ENCODE peak calls at places on chromosomes 2 and 18, in seven cellular contexts. V is HCT116, X is IMR-90, E is A549, J is ovary, T is uterus, A is sigmoid colon. N is an unnamed sample.

GRCh38 chr2:120175000-120175581 is 48.1 kb downstream of the TMEM185B start:
- DNase-seq in E (peak), J (no peak), T (peak), V (peak), A (no peak), X (peak), N (peak)

GRCh38 chr2:15355386-15355785 is 205.7 kb downstream of the NBAS start:
- DNase-seq in T (no peak), X (no peak), V (no peak), E (no peak), A (no peak), J (no peak), N (no peak)

GRCh38 chr18:39701839-39702238 is 2136.2 kb upstream of the CELF4 start:
- DNase-seq in X (peak), E (peak), J (no peak), A (no peak), T (no peak), V (peak), N (no peak)

GRCh38 chr2:122156101-122156500 is 400.6 kb downstream of the TSN start:
- DNase-seq in V (no peak), J (no peak), E (no peak), X (no peak), T (no peak), A (no peak), N (no peak)

GRCh38 chr2:9032555-9032954 is 29.1 kb upstream of the MBOAT2 start:
- DNase-seq in E (no peak), V (no peak), A (no peak), X (no peak), J (no peak), T (no peak), N (no peak)

GRCh38 chr2:54233832-54234649 is 22.0 kb downstream of the TSPYL6 start:
- DNase-seq in E (no peak), X (no peak), T (no peak), V (no peak), J (no peak), A (no peak), N (no peak)

GRCh38 chr2:147398301-147398700 is 446.5 kb upstream of the ACVR2A start:
- DNase-seq in E (no peak), X (no peak), J (no peak), T (no peak), A (no peak), V (no peak), N (no peak)

GRCh38 chr2:40384714-40385113 is 67.2 kb downstream of the SLC8A1 start:
- DNase-seq in J (no peak), X (peak), T (no peak), A (no peak), E (no peak), V (no peak), N (no peak)

GRCh38 chr2:98634406-98635092 is 26.2 kb downstream of the UNC50 start:
- DNase-seq in T (no peak), V (peak), X (no peak), E (peak), A (no peak), J (no peak), N (no peak)

GRCh38 chr2:135745545-135745944 is 3.9 kb downstream of the UBXN4 start:
- DNase-seq in V (no peak), T (no peak), A (no peak), X (peak), E (no peak), J (no peak), N (peak)

DNA sequence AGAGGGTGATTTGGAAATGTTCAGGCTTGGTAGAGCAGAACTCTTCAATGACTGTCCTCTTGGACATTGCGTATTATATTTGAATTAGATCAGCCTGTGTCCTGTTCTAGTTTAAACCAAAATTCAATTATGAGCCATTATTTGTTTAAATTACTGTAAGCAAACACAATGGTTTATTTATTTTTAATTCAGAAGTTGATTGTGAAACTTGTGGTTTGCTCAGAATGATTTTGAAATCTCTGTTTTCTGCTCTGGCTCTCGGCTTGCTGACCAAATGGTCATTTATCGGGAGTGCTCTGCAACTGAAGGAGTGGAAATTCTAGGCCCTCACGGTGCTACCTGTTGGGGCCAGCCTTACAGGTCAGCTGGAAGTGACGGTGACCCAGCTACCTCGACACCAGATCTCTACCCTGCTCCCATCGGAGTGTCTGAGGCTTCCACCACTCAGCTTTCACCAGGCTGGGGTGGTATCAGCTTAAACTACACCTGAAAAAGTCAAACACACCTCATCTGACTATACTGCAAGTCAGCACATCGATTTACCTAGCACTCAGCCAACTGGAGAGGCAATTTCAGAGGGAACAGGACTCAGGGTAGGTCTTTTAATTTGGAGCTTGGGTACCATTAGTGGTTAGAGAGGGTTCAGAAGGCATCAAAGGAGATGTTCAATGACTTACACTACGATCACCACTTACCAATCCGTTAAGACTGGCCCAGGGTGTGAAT is 36.8 kb upstream of the GPD2 start:
- DNase-seq in J (peak), E (peak), A (no peak), X (peak), T (peak), V (no peak), N (no peak)
- TF ChIP-seq POLR2A in J (no peak), E (no peak), A (no peak), X (no peak), T (no peak), V (no peak), N (no peak)

GRCh38 chr18:2935438-2936192 is 77.3 kb downstream of the LPIN2 start:
- DNase-seq in E (no peak), T (no peak), V (no peak), X (peak), J (no peak), A (no peak), N (no peak)

GRCh38 chr18:2933995-2934394 is 78.9 kb downstream of the LPIN2 start:
- DNase-seq in E (no peak), A (no peak), T (no peak), X (no peak), J (no peak), V (no peak), N (no peak)

DNA sequence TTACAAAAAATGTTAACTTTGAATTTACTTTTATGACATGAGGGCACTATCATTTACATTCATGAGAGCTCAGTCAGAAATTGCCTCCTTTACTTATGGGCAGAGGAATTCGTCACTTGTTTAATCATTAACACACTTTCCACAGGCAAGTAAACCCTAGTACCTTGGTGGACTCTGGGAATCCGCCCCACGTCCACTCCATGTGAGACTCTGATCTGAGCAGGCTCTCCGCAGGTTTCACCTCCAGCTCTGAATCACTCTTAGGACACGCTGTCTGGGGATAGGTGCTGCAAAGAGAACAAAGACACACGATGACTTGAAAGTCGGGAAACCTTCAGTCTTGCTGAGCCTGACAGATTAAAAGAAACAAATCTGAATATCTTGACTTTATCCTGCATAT is 73.6 kb downstream of the LPIN2 start:
- DNase-seq in A (no peak), V (no peak), E (peak), X (no peak), J (no peak), T (no peak), N (no peak)
- TF ChIP-seq POLR2A in A (no peak), V (no peak), E (no peak), X (no peak), J (no peak), T (no peak), N (no peak)

GRCh38 chr18:40976050-40976449 is 979.0 kb upstream of the PIK3C3 start:
- DNase-seq in J (no peak), A (no peak), E (no peak), X (no peak), T (no peak), V (no peak), N (no peak)
- TF ChIP-seq POLR2A in J (no peak), A (no peak), E (no peak), X (no peak), T (no peak), V (no peak), N (no peak)

GRCh38 chr18:46104128-46104911 is at the start of gene HAUS1:
- DNase-seq in A (peak), E (peak), T (peak), J (peak), V (peak), X (peak), N (peak)
- TF ChIP-seq POLR2A in A (peak), E (peak), T (peak), J (peak), V (peak), X (no peak), N (peak)

GRCh38 chr2:127064642-127065250 is 42.2 kb downstream of the BIN1 start:
- DNase-seq in V (peak), A (peak), J (peak), X (peak), T (peak), E (peak), N (peak)
- TF ChIP-seq POLR2A in V (no peak), A (no peak), J (no peak), X (peak), T (no peak), E (peak), N (no peak)

GRCh38 chr18:8703781-8704301 is 1.5 kb upstream of the MTCL1 start:
- DNase-seq in J (peak), X (no peak), V (no peak), A (peak), T (no peak), E (no peak), N (no peak)

GRCh38 chr18:8705280-8705940 is at the start of gene MTCL1:
- DNase-seq in E (peak), X (no peak), J (peak), A (peak), V (no peak), T (no peak), N (peak)

GRCh38 chr18:8705941-8706544 is 687 bp downstream of the MTCL1 start:
- DNase-seq in X (no peak), T (no peak), E (no peak), A (peak), V (no peak), J (peak), N (peak)

GRCh38 chr18:8703181-8703638 is 2.1 kb upstream of the MTCL1 start:
- DNase-seq in E (no peak), A (peak), X (no peak), J (no peak), V (no peak), T (no peak), N (no peak)

GRCh38 chr18:8704361-8705279 is 736 bp upstream of the MTCL1 start:
- DNase-seq in X (peak), A (peak), E (peak), V (peak), T (peak), J (peak), N (peak)
- TF ChIP-seq POLR2A in X (peak), A (peak), E (peak), V (peak), T (peak), J (peak), N (peak)

GRCh38 chr18:22558945-22559385 is 141.2 kb upstream of the CTAGE1 start:
- DNase-seq in J (peak), V (no peak), X (peak), E (peak), A (peak), T (peak), N (peak)
- TF ChIP-seq POLR2A in J (peak), V (no peak), X (no peak), E (no peak), A (no peak), T (no peak), N (no peak)